ENCODE peak calls at places on chromosome 18, in nine cellular contexts. U is right lobe of liver; N is NCI-H1417; A is WTC11; P is HepG2; F is iPS DF 6.9; V is transverse colon; H is stimulated activated CD8-positive, alpha-beta memory T cell treated with anti-CD3 and anti-CD28 coated beads, Interleukin-2, amount 100 ng/mL, for 48 hours; W is IMR-90. B is an unnamed sample.

GRCh38 chr18:45370190-45371010 is 244.9 kb upstream of the SLC14A2 start:
- DNase-seq in U (no peak), N (no peak), A (no peak), P (no peak), F (no peak), V (no peak), H (no peak), W (no peak), B (no peak)

GRCh38 chr18:49886891-49887764 is 73.8 kb upstream of the ACAA2 start:
- DNase-seq in U (no peak), N (no peak), A (peak; percentile 27), P (no peak), F (no peak), V (no peak), H (no peak), W (no peak), B (no peak)

GRCh38 chr18:36130039-36130831 is 536 bp downstream of the ELP2 start:
- DNase-seq in U (no peak), N (no peak), A (no peak), P (no peak), F (no peak), V (no peak), H (no peak), W (peak; percentile 10), B (no peak)

GRCh38 chr18:8029731-8030130 is 462.6 kb downstream of the PTPRM start:
- DNase-seq in U (no peak), N (no peak), A (no peak), P (no peak), F (no peak), V (no peak), H (no peak), W (no peak), B (no peak)

GRCh38 chr18:50559750-50560680 is at the start of gene MAPK4:
- DNase-seq in U (peak; percentile 74), N (peak; percentile 96), A (peak; percentile 49), P (no peak), F (no peak), V (peak; percentile 33), H (no peak), W (no peak), B (peak; percentile 79)

GRCh38 chr18:79540914-79541301 is 138.7 kb upstream of the CTDP1 start:
- DNase-seq in U (no peak), N (no peak), A (no peak), P (no peak), F (no peak), V (no peak), H (no peak), W (no peak), B (no peak)

GRCh38 chr18:70333757-70334156 is 44.9 kb downstream of the SOCS6 start:
- DNase-seq in U (no peak), N (no peak), A (no peak), P (peak; percentile 98), F (no peak), V (no peak), H (no peak), W (peak; percentile 100), B (no peak)

GRCh38 chr18:50277935-50278334 is 3.4 kb downstream of the MBD1 start:
- DNase-seq in U (no peak), N (no peak), A (no peak), P (no peak), F (no peak), V (no peak), H (no peak), W (peak; percentile 74), B (no peak)

GRCh38 chr18:74498712-74499629 is 2.8 kb downstream of the CNDP2 start:
- DNase-seq in U (peak; percentile 88), N (no peak), A (no peak), P (no peak), F (no peak), V (peak; percentile 71), H (peak; percentile 65), W (no peak), B (peak; percentile 53)

GRCh38 chr18:10851824-10852225 is 297.5 kb downstream of the PIEZO2 start:
- DNase-seq in U (no peak), N (no peak), A (no peak), P (peak; percentile 57), F (peak; percentile 9), V (no peak), H (no peak), W (peak; percentile 81), B (no peak)

GRCh38 chr18:23856466-23857175 is 157.9 kb upstream of the TTC39C start:
- DNase-seq in U (no peak), N (peak; percentile 25), A (no peak), P (no peak), F (no peak), V (no peak), H (no peak), W (peak; percentile 21), B (no peak)

GRCh38 chr18:27135504-27136207 is 49.5 kb downstream of the CHST9 start:
- DNase-seq in U (no peak), N (no peak), A (no peak), P (no peak), F (no peak), V (no peak), H (no peak), W (no peak), B (no peak)

GRCh38 chr18:58135806-58136331 is 91.8 kb downstream of the NEDD4L start:
- DNase-seq in U (peak; percentile 64), N (peak; percentile 55), A (peak; percentile 74), P (peak; percentile 31), F (peak; percentile 58), V (peak; percentile 70), H (peak; percentile 13), W (peak; percentile 74), B (peak; percentile 33)

GRCh38 chr18:35775887-35776286 is 194.3 kb downstream of the GALNT1 start:
- DNase-seq in U (no peak), N (no peak), A (no peak), P (no peak), F (no peak), V (no peak), H (no peak), W (peak; percentile 9), B (no peak)

GRCh38 chr18:51226068-51226467 is 28.6 kb upstream of the MEX3C start:
- DNase-seq in U (no peak), N (no peak), A (no peak), P (no peak), F (no peak), V (no peak), H (no peak), W (no peak), B (no peak)

GRCh38 chr18:77054288-77054605 is 78.3 kb downstream of the MBP start:
- DNase-seq in U (no peak), N (no peak), A (no peak), P (no peak), F (no peak), V (no peak), H (no peak), W (no peak), B (peak; percentile 46)

GRCh38 chr18:58992301-58993231 is 127.9 kb downstream of the ZNF532 start:
- DNase-seq in U (no peak), N (no peak), A (no peak), P (no peak), F (no peak), V (no peak), H (no peak), W (no peak), B (no peak)

GRCh38 chr18:78984941-78985784 is 5.5 kb downstream of the SALL3 start:
- DNase-seq in U (no peak), N (peak; percentile 89), A (peak; percentile 65), P (peak; percentile 33), F (no peak), V (no peak), H (no peak), W (no peak), B (no peak)

GRCh38 chr18:42730272-42730671 is 385.2 kb downstream of the RIT2 start:
- DNase-seq in U (no peak), N (no peak), A (no peak), P (no peak), F (no peak), V (no peak), H (no peak), W (no peak), B (no peak)

GRCh38 chr18:8982416-8983183 is 119.9 kb upstream of the NDUFV2 start:
- DNase-seq in U (peak; percentile 59), N (peak; percentile 44), A (peak; percentile 39), P (peak; percentile 60), F (no peak), V (peak; percentile 30), H (no peak), W (peak; percentile 74), B (no peak)

GRCh38 chr18:62663731-62664336 is 51.5 kb upstream of the PHLPP1 start:
- DNase-seq in U (no peak), N (no peak), A (no peak), P (no peak), F (no peak), V (no peak), H (no peak), W (peak; percentile 10), B (no peak)

GRCh38 chr18:66682855-66683322 is 79.0 kb upstream of the CDH19 start:
- DNase-seq in U (no peak), N (no peak), A (no peak), P (no peak), F (no peak), V (no peak), H (no peak), W (no peak), B (no peak)

GRCh38 chr18:79156330-79156729 is 87.1 kb downstream of the ATP9B start:
- DNase-seq in U (no peak), N (no peak), A (no peak), P (no peak), F (no peak), V (peak; percentile 16), H (no peak), W (no peak), B (no peak)

GRCh38 chr18:10839401-10839800 is 310.0 kb downstream of the PIEZO2 start:
- DNase-seq in U (no peak), N (no peak), A (no peak), P (no peak), F (no peak), V (no peak), H (no peak), W (no peak), B (no peak)

GRCh38 chr18:48594725-48595124 is 55.9 kb downstream of the CTIF start:
- DNase-seq in U (no peak), N (no peak), A (no peak), P (no peak), F (no peak), V (no peak), H (no peak), W (no peak), B (peak; percentile 71)

GRCh38 chr18:70513502-70514171 is 224.8 kb downstream of the SOCS6 start:
- DNase-seq in U (no peak), N (no peak), A (no peak), P (peak; percentile 7), F (no peak), V (no peak), H (no peak), W (no peak), B (no peak)

GRCh38 chr18:11260963-11261441 is 111.6 kb upstream of the PIEZO2 start:
- DNase-seq in U (no peak), N (peak; percentile 11), A (peak; percentile 17), P (no peak), F (no peak), V (no peak), H (no peak), W (no peak), B (no peak)

GRCh38 chr18:22102948-22103663 is 66.3 kb upstream of the GATA6 start:
- DNase-seq in U (peak; percentile 36), N (no peak), A (no peak), P (no peak), F (no peak), V (no peak), H (no peak), W (no peak), B (no peak)

GRCh38 chr18:11857177-11857887 is 6.1 kb downstream of the CHMP1B start:
- DNase-seq in U (no peak), N (no peak), A (no peak), P (peak; percentile 95), F (no peak), V (peak; percentile 83), H (no peak), W (peak; percentile 100), B (peak; percentile 63)

GRCh38 chr18:23172981-23173380 is 37.7 kb downstream of the CABLES1 start:
- DNase-seq in U (no peak), N (no peak), A (no peak), P (no peak), F (no peak), V (no peak), H (no peak), W (no peak), B (no peak)

GRCh38 chr18:63843008-63843407 is 44.5 kb upstream of the SERPINB2 start:
- DNase-seq in U (no peak), N (no peak), A (no peak), P (no peak), F (no peak), V (no peak), H (no peak), W (no peak), B (no peak)